ENCODE peak calls at places on chromosomes 13 and 19, in six cellular contexts. L, Y, S, U, E and T are unnamed samples.

GRCh38 chr13:33745370-33746324 is 72.3 kb upstream of the RFC3 start:
- DNase-seq in U (no peak), E (no peak), L (no peak), Y (no peak), S (no peak), T (no peak)

GRCh38 chr19:15294591-15294990 is 37.7 kb downstream of the BRD4 start:
- DNase-seq in U (no peak), S (no peak), E (no peak), Y (no peak), L (no peak), T (no peak)

GRCh38 chr19:32397736-32398135 is 7.8 kb upstream of the DPY19L3 start:
- DNase-seq in E (no peak), L (no peak), U (no peak), Y (no peak), S (no peak), T (peak)

GRCh38 chr13:46728777-46729176 is 68.2 kb downstream of the ESD start:
- DNase-seq in Y (no peak), E (no peak), U (no peak), S (peak), L (no peak), T (peak)

GRCh38 chr13:52118095-52118494 is 10.8 kb downstream of the NEK5 start:
- DNase-seq in U (no peak), L (no peak), E (no peak), Y (no peak), S (no peak), T (no peak)

GRCh38 chr13:28650284-28650683 is 8.6 kb upstream of the POMP start:
- DNase-seq in E (no peak), S (no peak), U (no peak), L (no peak), Y (no peak), T (no peak)

GRCh38 chr19:33464733-33465115 is 56.9 kb downstream of the PEPD start:
- DNase-seq in L (no peak), Y (no peak), U (no peak), S (no peak), E (no peak), T (no peak)

GRCh38 chr19:19211499-19212432 is at the start of gene NCAN:
- DNase-seq in U (no peak), E (no peak), Y (no peak), S (peak), L (no peak), T (no peak)

GRCh38 chr19:44694184-44694579 is 4.8 kb upstream of the CEACAM16 start:
- DNase-seq in Y (no peak), E (no peak), L (no peak), S (peak), U (no peak), T (no peak)

GRCh38 chr19:45568732-45569131 is 15.9 kb downstream of the OPA3 start:
- DNase-seq in L (no peak), E (no peak), S (peak), U (no peak), Y (peak), T (no peak)

GRCh38 chr19:39336483-39336882 is 640 bp upstream of the GMFG start:
- DNase-seq in S (no peak), E (no peak), L (no peak), U (no peak), Y (no peak), T (no peak)

DNA sequence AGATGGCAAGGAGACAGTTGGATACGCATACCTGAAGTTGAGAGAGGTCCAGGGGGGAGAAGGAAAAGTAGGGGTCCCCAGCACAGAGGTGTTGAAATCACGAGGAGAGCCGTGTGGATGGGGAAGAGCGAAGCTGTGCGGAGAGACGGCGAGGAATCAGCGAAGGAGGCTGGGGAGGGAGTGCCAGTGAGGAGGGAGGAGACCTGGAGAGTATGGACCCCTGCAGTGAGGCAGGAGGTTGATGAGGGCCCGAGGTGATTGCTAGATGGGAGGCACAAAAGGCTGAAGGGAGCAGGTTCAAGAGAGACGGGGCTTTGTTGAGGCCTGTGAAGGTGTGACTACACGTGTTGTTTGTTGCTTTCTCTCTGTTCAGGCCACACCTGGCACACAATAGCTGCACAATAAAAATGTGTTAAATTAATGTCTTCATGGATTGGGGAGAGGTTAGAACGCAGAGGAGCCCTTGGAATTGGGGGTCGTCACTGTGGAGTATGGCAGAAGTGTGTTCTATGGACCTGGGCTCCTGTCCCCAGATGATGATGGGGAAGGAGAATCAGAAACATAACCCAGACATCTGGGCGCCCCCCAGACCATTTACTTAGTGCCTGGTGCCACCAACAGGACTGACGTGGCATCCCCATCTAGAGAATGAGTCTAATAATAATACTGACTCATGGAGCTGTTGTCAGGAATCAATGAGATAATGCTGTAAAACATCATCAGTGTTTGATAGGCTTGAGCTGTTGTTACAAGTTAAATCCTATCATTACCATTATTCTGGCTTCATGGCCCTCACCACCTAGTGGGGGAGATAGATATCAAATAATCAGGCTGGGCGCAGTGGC is 137.5 kb downstream of the SIPA1L3 start:
- DNase-seq in Y (no peak), U (no peak), S (no peak), L (no peak), E (no peak), T (no peak)
- TF ChIP-seq ZNF274 in Y (no peak), U (no peak), S (no peak), L (no peak), E (no peak), T (no peak)

GRCh38 chr19:4923379-4923747 is 14.1 kb downstream of the UHRF1 start:
- DNase-seq in E (no peak), U (no peak), S (no peak), L (no peak), Y (no peak), T (no peak)
- TF ChIP-seq ZNF274 in E (no peak), U (no peak), S (no peak), L (no peak), Y (no peak), T (no peak)

GRCh38 chr19:35306473-35307246 is 14.7 kb downstream of the MAG start:
- DNase-seq in E (no peak), U (no peak), S (no peak), Y (no peak), L (no peak), T (peak)
- TF ChIP-seq ZNF274 in E (no peak), U (no peak), S (no peak), Y (no peak), L (no peak), T (no peak)

DNA sequence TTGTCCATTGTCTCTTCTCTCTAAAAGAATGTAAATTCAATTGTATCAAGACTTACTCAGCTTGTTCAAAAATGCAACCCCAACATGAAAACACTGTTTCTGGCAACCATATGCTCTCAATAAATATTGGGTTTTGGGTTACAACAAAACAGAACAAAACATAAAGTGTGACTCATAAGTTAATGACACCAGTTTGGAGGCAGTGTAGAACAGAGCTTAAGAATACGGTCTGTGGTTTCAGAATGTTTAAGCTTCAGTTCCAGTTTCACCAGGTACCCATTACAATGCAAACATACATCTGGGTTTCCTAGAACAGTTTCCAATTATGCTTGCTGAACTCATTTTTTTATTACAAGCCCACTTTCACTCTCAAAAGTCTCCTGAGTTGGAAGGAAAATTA is 285.8 kb upstream of the PCDH9 start:
- DNase-seq in L (no peak), U (no peak), Y (no peak), E (no peak), S (no peak), T (no peak)
- TF ChIP-seq ZNF274 in L (no peak), U (no peak), Y (no peak), E (no peak), S (no peak), T (no peak)

DNA sequence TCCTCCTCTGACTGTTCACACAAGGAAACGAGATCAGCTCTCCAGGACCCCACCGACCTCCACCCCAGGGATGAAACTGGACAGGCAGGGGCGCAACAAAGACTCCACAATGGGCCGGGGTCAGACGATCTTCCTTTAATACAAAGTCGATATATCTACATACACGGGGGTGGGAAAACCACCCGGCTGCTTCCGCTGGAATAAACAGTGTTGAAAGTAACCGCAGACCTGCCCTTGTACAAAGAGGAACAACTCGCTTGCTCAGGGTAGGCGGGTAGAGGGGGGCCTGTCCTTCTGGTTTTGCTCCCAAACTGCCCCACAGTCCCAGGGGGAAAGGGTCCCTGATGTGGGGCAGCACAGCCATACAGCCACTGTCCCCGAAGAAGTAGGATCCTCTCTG is 135.2 kb downstream of the PTPRS start:
- DNase-seq in U (no peak), L (no peak), Y (no peak), E (no peak), S (no peak), T (no peak)
- TF ChIP-seq ZNF274 in U (no peak), L (no peak), Y (no peak), E (no peak), S (no peak), T (no peak)

DNA sequence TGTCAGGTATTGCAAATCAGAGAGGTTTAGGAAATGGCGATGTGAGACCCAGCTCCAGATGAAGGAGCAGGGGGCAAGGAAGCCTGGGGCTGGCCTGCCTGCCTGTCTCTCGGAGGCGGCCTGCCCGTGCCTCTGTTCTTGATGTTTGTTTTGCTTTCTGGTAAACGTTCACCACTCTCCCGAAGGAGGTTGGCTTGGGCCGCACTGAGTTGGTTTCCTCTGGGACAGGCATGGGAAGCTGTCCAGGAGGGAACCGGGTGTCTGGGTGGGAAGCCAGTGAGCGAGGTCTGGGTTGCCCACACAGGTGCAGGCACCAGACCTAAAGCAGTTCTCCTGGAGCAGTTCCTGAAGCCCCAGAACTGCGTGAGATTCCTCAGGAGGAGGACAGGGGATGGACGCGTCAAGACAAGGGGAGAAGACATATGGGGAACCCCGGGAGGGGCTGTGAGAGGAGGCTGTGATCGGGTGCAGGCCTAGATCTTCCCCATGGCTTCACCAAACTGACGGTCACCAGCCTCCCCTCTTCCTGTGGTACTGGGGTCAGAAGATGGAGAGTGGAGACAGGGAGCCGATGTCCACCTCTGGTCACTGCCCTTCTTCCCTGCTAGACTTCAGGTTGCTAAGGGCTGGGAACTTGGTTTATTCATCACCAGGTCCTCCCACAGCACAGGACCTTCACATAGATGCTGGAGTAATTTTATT is 15.2 kb downstream of the COL4A2 start:
- DNase-seq in E (no peak), L (no peak), S (no peak), Y (no peak), U (no peak), T (no peak)
- TF ChIP-seq ZNF274 in E (no peak), L (no peak), S (no peak), Y (no peak), U (no peak), T (no peak)

GRCh38 chr13:62019858-62020257 is 604.2 kb upstream of the PCDH20 start:
- DNase-seq in S (no peak), E (no peak), Y (no peak), U (no peak), L (no peak), T (no peak)

GRCh38 chr13:62014299-62014698 is 598.6 kb upstream of the PCDH20 start:
- DNase-seq in L (no peak), U (no peak), E (no peak), S (no peak), Y (peak), T (peak)
- TF ChIP-seq ZNF274 in L (no peak), U (no peak), E (no peak), S (no peak), Y (no peak), T (no peak)

DNA sequence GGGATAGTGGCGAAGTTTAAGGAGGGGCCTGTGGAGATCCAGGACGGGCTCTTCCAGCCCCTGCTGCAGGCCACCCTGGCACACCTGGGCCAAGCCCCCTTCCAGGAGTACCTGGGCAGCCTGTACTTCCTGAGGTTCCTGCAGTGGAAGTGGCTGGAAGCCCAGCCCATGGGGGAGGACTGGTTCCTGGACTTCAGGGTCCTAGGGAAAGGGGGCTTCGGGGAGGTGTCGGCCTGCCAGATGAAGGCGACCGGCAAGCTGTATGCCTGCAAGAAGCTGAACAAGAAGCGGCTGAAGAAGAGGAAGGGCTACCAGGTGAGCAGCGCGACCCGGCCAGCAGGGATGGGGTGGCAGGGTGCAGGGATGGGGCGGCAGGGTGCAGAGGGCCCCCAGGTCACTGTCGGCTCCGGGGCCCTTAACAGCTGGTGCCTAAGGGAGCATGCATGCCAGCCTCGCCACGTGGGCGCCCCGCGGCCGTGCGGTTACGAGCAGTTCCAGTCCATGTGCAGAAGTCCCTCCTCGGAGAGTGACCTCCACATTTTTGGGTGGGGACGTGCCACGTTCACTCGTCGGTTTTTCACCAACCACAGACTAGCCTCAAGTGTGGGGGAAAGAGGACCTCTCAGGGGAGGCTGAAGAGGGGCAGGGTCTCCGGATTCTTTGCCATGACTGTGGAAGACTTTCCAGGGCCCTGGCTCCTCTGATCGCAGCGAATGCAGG is 912 bp downstream of the GRK1 start:
- DNase-seq in U (no peak), Y (no peak), S (no peak), E (no peak), L (no peak), T (no peak)
- TF ChIP-seq ZNF274 in U (no peak), Y (no peak), S (no peak), E (no peak), L (no peak), T (no peak)

GRCh38 chr19:2887391-2887914 is 13.3 kb upstream of the ZNF57 start:
- DNase-seq in S (peak), E (peak), Y (peak), L (no peak), U (no peak), T (peak)

GRCh38 chr19:2885736-2886135 is 15.0 kb upstream of the ZNF57 start:
- DNase-seq in U (no peak), E (no peak), S (no peak), Y (no peak), L (no peak), T (no peak)

GRCh38 chr19:2883686-2884439 is 16.7 kb downstream of the ZNF556 start:
- DNase-seq in L (no peak), U (no peak), S (no peak), Y (no peak), E (no peak), T (no peak)

DNA sequence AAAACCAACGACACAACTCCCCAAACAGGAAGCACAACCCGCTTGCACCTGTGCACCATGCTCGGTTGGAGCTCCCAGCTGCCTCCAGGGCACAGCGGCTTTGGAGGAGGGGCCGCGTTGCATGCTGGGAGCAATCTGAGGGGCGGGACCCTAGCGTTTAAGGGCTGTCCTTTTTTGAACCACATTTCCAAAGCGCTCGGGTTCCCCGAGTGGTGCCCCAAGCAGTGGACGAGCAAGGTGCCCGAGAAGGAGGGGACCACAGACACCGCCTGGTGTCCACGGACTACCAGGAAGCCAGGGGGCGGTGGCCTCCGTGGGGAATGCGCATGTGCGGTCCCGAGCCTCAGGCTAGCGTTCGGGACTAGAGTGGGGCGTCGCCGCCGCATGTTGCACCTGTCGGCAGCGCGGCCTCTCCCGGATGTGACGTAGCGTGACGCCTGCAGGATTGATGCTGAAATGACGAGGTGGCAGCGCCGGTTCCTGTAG is 11.9 kb upstream of the ZNF57 start:
- DNase-seq in U (no peak), Y (no peak), L (no peak), S (no peak), E (peak), T (no peak)
- TF ChIP-seq ZNF274 in U (no peak), Y (no peak), L (no peak), S (no peak), E (no peak), T (no peak)

GRCh38 chr19:9878511-9879196 is 43.5 kb downstream of the PIN1 start:
- DNase-seq in L (no peak), S (no peak), E (no peak), Y (no peak), U (no peak), T (no peak)
- TF ChIP-seq ZNF274 in L (no peak), S (no peak), E (no peak), Y (no peak), U (no peak), T (no peak)